ENCODE peak calls at places on chromosomes 1 and 21, in five cellular contexts. L, V, P, D and J are unnamed samples.

GRCh38 chr1:3822421-3822820 is 26.1 kb upstream of the LRRC47 start:
- DNase-seq in P (no peak), D (peak; percentile 31), L (no peak), V (no peak), J (no peak)

GRCh38 chr1:118931876-118932275 is 56.3 kb downstream of the TBX15 start:
- DNase-seq in D (no peak), P (no peak), V (no peak), L (no peak), J (no peak)

GRCh38 chr1:85427358-85427757 is 37.6 kb downstream of the DDAH1 start:
- DNase-seq in P (no peak), V (no peak), D (no peak), L (no peak), J (no peak)

GRCh38 chr1:183414365-183414764 is 3.8 kb downstream of the NMNAT2 start:
- DNase-seq in P (no peak), D (no peak), L (no peak), V (no peak), J (no peak)

GRCh38 chr1:2966940-2967725 is 54.1 kb upstream of the ACTRT2 start:
- DNase-seq in D (peak; percentile 60), L (no peak), P (no peak), V (no peak), J (no peak)

GRCh38 chr1:109931189-109931672 is 20.6 kb downstream of the CSF1 start:
- DNase-seq in V (peak; percentile 41), P (peak; percentile 85), L (peak; percentile 95), D (peak; percentile 94), J (peak; percentile 93)

GRCh38 chr1:65163193-65163805 is 15.3 kb downstream of the AK4 start:
- DNase-seq in D (no peak), L (no peak), P (no peak), V (no peak), J (no peak)

GRCh38 chr21:46117586-46118304 is 19.8 kb downstream of the COL6A2 start:
- DNase-seq in D (peak; percentile 64), L (no peak), V (no peak), P (no peak), J (peak; percentile 71)

GRCh38 chr1:52579415-52579814 is 22.8 kb upstream of the GPX7 start:
- DNase-seq in D (no peak), V (no peak), P (no peak), L (no peak), J (no peak)

GRCh38 chr1:109796484-109797305 is 33.0 kb upstream of the EPS8L3 start:
- DNase-seq in V (no peak), D (no peak), P (peak; percentile 59), L (no peak), J (peak; percentile 58)

GRCh38 chr1:69569281-69569970 is 1.7 kb downstream of the LRRC7 start:
- DNase-seq in D (peak; percentile 48), L (peak; percentile 3), V (no peak), P (no peak), J (no peak)

GRCh38 chr1:209823143-209824041 is 4.4 kb upstream of the UTP25 start:
- DNase-seq in L (peak; percentile 51), P (peak; percentile 83), D (no peak), V (peak; percentile 42), J (no peak)

GRCh38 chr1:156476501-156477298 is 23.9 kb downstream of the MEF2D start:
- DNase-seq in L (no peak), V (peak; percentile 31), P (peak; percentile 77), D (peak; percentile 65), J (no peak)

GRCh38 chr1:246789454-246790339 is 65.5 kb downstream of the SCCPDH start:
- DNase-seq in L (no peak), D (no peak), P (no peak), V (no peak), J (no peak)

GRCh38 chr1:33683913-33684312 is 180.0 kb upstream of the HMGB4 start:
- DNase-seq in L (no peak), D (no peak), V (no peak), P (no peak), J (no peak)

GRCh38 chr1:220528049-220528678 is at the start of gene MARK1:
- DNase-seq in L (peak; percentile 89), D (peak; percentile 86), V (peak; percentile 31), P (peak; percentile 46), J (peak; percentile 80)

GRCh38 chr1:206470692-206471414 is 577 bp downstream of the IKBKE start:
- DNase-seq in P (peak; percentile 61), D (no peak), V (peak; percentile 58), L (peak; percentile 73), J (no peak)

GRCh38 chr1:209246660-209247059 is 336.9 kb upstream of the CAMK1G start:
- DNase-seq in V (peak; percentile 9), D (no peak), P (no peak), L (no peak), J (no peak)

GRCh38 chr1:96234299-96234698 is 487.3 kb upstream of the PTBP2 start:
- DNase-seq in V (peak; percentile 0), P (peak; percentile 64), D (no peak), L (peak; percentile 44), J (no peak)

GRCh38 chr1:36924282-36924791 is 110.0 kb downstream of the GRIK3 start:
- DNase-seq in D (peak; percentile 80), V (no peak), P (peak; percentile 11), L (peak; percentile 92), J (no peak)

GRCh38 chr1:225973158-225973557 is 26.0 kb downstream of the SDE2 start:
- DNase-seq in P (no peak), D (no peak), V (no peak), L (no peak), J (no peak)

GRCh38 chr1:1203561-1204424 is 2.6 kb downstream of the TNFRSF18 start:
- DNase-seq in D (peak; percentile 70), V (no peak), P (no peak), L (no peak), J (no peak)

GRCh38 chr1:99963041-99963795 is 6.6 kb upstream of the SLC35A3 start:
- DNase-seq in D (no peak), V (no peak), P (peak; percentile 38), L (no peak), J (no peak)

GRCh38 chr1:179817056-179817455 is 60.5 kb downstream of the TOR1AIP2 start:
- DNase-seq in P (no peak), V (no peak), D (peak; percentile 22), L (no peak), J (no peak)

GRCh38 chr21:44916965-44917364 is 3.7 kb downstream of the ITGB2 start:
- DNase-seq in P (no peak), L (no peak), V (no peak), D (peak; percentile 54), J (no peak)

GRCh38 chr1:50275564-50275963 is 147.7 kb downstream of the DMRTA2 start:
- DNase-seq in P (no peak), V (no peak), L (no peak), D (no peak), J (no peak)

GRCh38 chr1:240827786-240828185 is 215.8 kb upstream of the GREM2 start:
- DNase-seq in P (no peak), L (no peak), V (no peak), D (no peak), J (no peak)

GRCh38 chr1:237975903-237976302 is 85.2 kb upstream of the ZP4 start:
- DNase-seq in D (no peak), P (no peak), L (no peak), V (no peak), J (no peak)

GRCh38 chr1:13930151-13930550 is 230.2 kb downstream of the PRDM2 start:
- DNase-seq in L (no peak), D (no peak), P (no peak), V (peak; percentile 4), J (no peak)

GRCh38 chr1:88730132-88730675 is 46.1 kb downstream of the PKN2 start:
- DNase-seq in L (no peak), V (no peak), D (no peak), P (no peak), J (no peak)

GRCh38 chr1:185559151-185559550 is 175.0 kb upstream of the HMCN1 start:
- DNase-seq in P (no peak), D (no peak), V (no peak), L (no peak), J (no peak)

GRCh38 chr1:210259496-210259895 is 26.9 kb downstream of the SERTAD4 start:
- DNase-seq in L (no peak), D (no peak), V (no peak), P (peak; percentile 17), J (no peak)

GRCh38 chr1:107643766-107644165 is 321.2 kb downstream of the VAV3 start:
- DNase-seq in V (no peak), D (no peak), L (no peak), P (no peak), J (no peak)

GRCh38 chr1:151820940-151821339 is 10.7 kb downstream of the RORC start:
- DNase-seq in L (no peak), P (no peak), V (no peak), D (no peak), J (no peak)

GRCh38 chr1:15483971-15484370 is 8.1 kb downstream of the CELA2B start:
- DNase-seq in V (no peak), L (no peak), P (no peak), D (no peak), J (no peak)
- H3K4me3 ChIP-seq in V (no peak overlapping the region), L (no peak overlapping the region), P (no peak overlapping the region), D (no peak overlapping the region), J (no peak overlapping the region)

GRCh38 chr1:211515090-211516023 is 23.4 kb upstream of the RD3 start:
- DNase-seq in P (peak; percentile 80), V (peak; percentile 95), L (peak; percentile 79), D (peak; percentile 97), J (peak; percentile 79)
- TF ChIP-seq CTCF in P (peak; percentile 55), V (peak; percentile 95), L (peak; percentile 62), D (peak; percentile 78), J (peak; percentile 95)

DNA sequence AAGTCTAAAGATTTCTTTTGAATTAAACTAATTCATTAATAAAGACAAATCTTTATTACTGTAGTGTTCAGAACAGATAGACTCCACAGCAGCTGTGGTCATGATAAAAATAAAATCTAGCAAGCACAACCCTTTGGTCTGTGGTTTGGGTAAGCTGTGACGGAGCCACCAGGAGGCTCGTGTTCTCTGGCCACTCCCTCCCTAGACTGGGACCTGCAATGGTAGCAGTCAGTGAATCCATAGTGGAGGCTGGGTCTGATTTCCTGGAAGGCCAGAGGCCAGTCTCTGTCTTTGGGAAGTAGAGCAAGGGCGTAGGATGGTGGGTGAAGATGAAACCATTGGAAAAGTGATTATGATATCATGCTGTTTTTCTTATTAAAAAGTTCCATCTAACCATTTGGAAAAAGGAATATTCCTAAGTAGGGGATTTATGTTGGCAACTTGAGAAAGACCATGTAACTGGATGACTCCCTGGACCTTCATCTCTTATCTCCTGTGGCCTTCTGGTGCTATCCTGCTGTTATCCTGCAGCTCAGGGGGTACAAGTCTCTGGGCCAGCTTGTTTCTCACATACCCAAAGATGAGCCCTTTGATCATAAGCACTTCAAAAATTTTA is 39.0 kb downstream of the TENT5C start:
- DNase-seq in V (no peak), D (no peak), L (no peak), P (no peak), J (no peak)
- H3K4me3 ChIP-seq in V (no peak overlapping the region), D (no peak overlapping the region), L (no peak overlapping the region), P (no peak overlapping the region), J (no peak overlapping the region)

GRCh38 chr1:208219659-208220282 is 24.4 kb downstream of the PLXNA2 start:
- DNase-seq in L (peak; percentile 71), D (peak; percentile 88), P (peak; percentile 50), V (no peak), J (peak; percentile 87)
- TF ChIP-seq CTCF in L (no peak), D (no peak), P (no peak), V (no peak), J (no peak)

GRCh38 chr1:207958376-207959139 is 47.6 kb upstream of the CD34 start:
- DNase-seq in V (no peak), P (no peak), L (no peak), D (no peak), J (no peak)
- H3K4me3 ChIP-seq in V (no peak overlapping the region), P (peak overlapping the region; percentile 18), L (peak overlapping the region; percentile 28), D (peak overlapping the region; percentile 50), J (peak overlapping the region; percentile 78)